ENCODE peak calls at places on chromosome 21, in seven cellular contexts. One of them, this sample, is unnamed.

GRCh38 chr21:17391811-17392340 is 121.0 kb upstream of the CXADR start:
- DNase-seq in GM12892: no peak
- DNase-seq in HTR-8/SVneo: no peak
- DNase-seq in stomach: no peak
- DNase-seq in SW480: no peak
- DNase-seq in KG1: no peak
- DNase-seq in kidney: no peak
- DNase-seq in this sample: no peak

GRCh38 chr21:25929859-25930520 is 195.2 kb downstream of the GABPA start:
- DNase-seq in GM12892: no peak
- DNase-seq in HTR-8/SVneo: no peak
- DNase-seq in stomach: no peak
- DNase-seq in SW480: no peak
- DNase-seq in KG1: no peak
- DNase-seq in kidney: no peak
- DNase-seq in this sample: no peak

GRCh38 chr21:35414511-35415139 is 365.5 kb upstream of the RUNX1 start:
- DNase-seq in GM12892: no peak
- DNase-seq in HTR-8/SVneo: no peak
- DNase-seq in stomach: no peak
- DNase-seq in SW480: no peak
- DNase-seq in KG1: no peak
- DNase-seq in kidney: no peak
- DNase-seq in this sample: no peak

GRCh38 chr21:42299324-42300044 is 15.7 kb downstream of the TFF3 start:
- DNase-seq in GM12892: no peak
- DNase-seq in HTR-8/SVneo: no peak
- DNase-seq in stomach: no peak
- DNase-seq in SW480: peak
- DNase-seq in KG1: no peak
- DNase-seq in kidney: peak
- DNase-seq in this sample: peak

GRCh38 chr21:31530918-31531705 is 128.4 kb upstream of the SOD1 start:
- DNase-seq in GM12892: no peak
- DNase-seq in HTR-8/SVneo: no peak
- DNase-seq in stomach: peak
- DNase-seq in SW480: no peak
- DNase-seq in KG1: no peak
- DNase-seq in kidney: peak
- DNase-seq in this sample: peak

GRCh38 chr21:43196789-43197188 is 28.0 kb downstream of the CRYAA start:
- DNase-seq in GM12892: no peak
- DNase-seq in HTR-8/SVneo: no peak
- DNase-seq in stomach: peak
- DNase-seq in SW480: peak
- DNase-seq in KG1: no peak
- DNase-seq in kidney: peak
- DNase-seq in this sample: peak

GRCh38 chr21:20997633-20998455 is at the start of gene NCAM2:
- DNase-seq in GM12892: no peak
- DNase-seq in HTR-8/SVneo: peak
- DNase-seq in stomach: peak
- DNase-seq in SW480: no peak
- DNase-seq in KG1: peak
- DNase-seq in kidney: peak
- DNase-seq in this sample: no peak

GRCh38 chr21:42594616-42595280 is 58.7 kb upstream of the PDE9A start:
- DNase-seq in GM12892: no peak
- DNase-seq in HTR-8/SVneo: no peak
- DNase-seq in stomach: no peak
- DNase-seq in SW480: no peak
- DNase-seq in KG1: no peak
- DNase-seq in kidney: peak
- DNase-seq in this sample: no peak

GRCh38 chr21:36186506-36187399 is 30.1 kb downstream of the DOP1B start:
- DNase-seq in GM12892: no peak
- DNase-seq in HTR-8/SVneo: no peak
- DNase-seq in stomach: no peak
- DNase-seq in SW480: no peak
- DNase-seq in KG1: no peak
- DNase-seq in kidney: peak
- DNase-seq in this sample: no peak

GRCh38 chr21:31180256-31181088 is 142.2 kb upstream of the KRTAP19-8 start:
- DNase-seq in GM12892: no peak
- DNase-seq in HTR-8/SVneo: no peak
- DNase-seq in stomach: no peak
- DNase-seq in SW480: peak
- DNase-seq in KG1: no peak
- DNase-seq in kidney: no peak
- DNase-seq in this sample: peak

GRCh38 chr21:41954654-41955499 is 1.1 kb upstream of the C2CD2 start:
- DNase-seq in GM12892: no peak
- DNase-seq in HTR-8/SVneo: no peak
- DNase-seq in stomach: no peak
- DNase-seq in SW480: no peak
- DNase-seq in KG1: no peak
- DNase-seq in kidney: peak
- DNase-seq in this sample: no peak

GRCh38 chr21:45257673-45258341 is 29.9 kb downstream of the POFUT2 start:
- DNase-seq in GM12892: no peak
- DNase-seq in HTR-8/SVneo: no peak
- DNase-seq in stomach: no peak
- DNase-seq in SW480: no peak
- DNase-seq in KG1: no peak
- DNase-seq in kidney: peak
- DNase-seq in this sample: no peak

GRCh38 chr21:40176732-40177131 is 309.5 kb downstream of the PCP4 start:
- DNase-seq in GM12892: no peak
- DNase-seq in HTR-8/SVneo: no peak
- DNase-seq in stomach: no peak
- DNase-seq in SW480: no peak
- DNase-seq in KG1: no peak
- DNase-seq in kidney: no peak
- DNase-seq in this sample: no peak

GRCh38 chr21:30463713-30464112 is 16.5 kb downstream of the KRTAP19-1 start:
- DNase-seq in GM12892: no peak
- DNase-seq in HTR-8/SVneo: no peak
- DNase-seq in stomach: no peak
- DNase-seq in SW480: peak
- DNase-seq in KG1: peak
- DNase-seq in kidney: no peak
- DNase-seq in this sample: no peak

GRCh38 chr21:45952974-45953373 is 28.6 kb upstream of the COL6A1 start:
- DNase-seq in GM12892: no peak
- DNase-seq in HTR-8/SVneo: no peak
- DNase-seq in stomach: no peak
- DNase-seq in SW480: no peak
- DNase-seq in KG1: no peak
- DNase-seq in kidney: no peak
- DNase-seq in this sample: no peak

GRCh38 chr21:46048926-46049889 is 48.7 kb upstream of the COL6A2 start:
- DNase-seq in GM12892: no peak
- DNase-seq in HTR-8/SVneo: peak
- DNase-seq in stomach: peak
- DNase-seq in SW480: no peak
- DNase-seq in KG1: no peak
- DNase-seq in kidney: peak
- DNase-seq in this sample: no peak

GRCh38 chr21:34684174-34684876 is 15.5 kb downstream of the CLIC6 start:
- DNase-seq in GM12892: no peak
- DNase-seq in HTR-8/SVneo: no peak
- DNase-seq in stomach: no peak
- DNase-seq in SW480: no peak
- DNase-seq in KG1: no peak
- DNase-seq in kidney: no peak
- DNase-seq in this sample: no peak

GRCh38 chr21:40143822-40144525 is 276.7 kb downstream of the PCP4 start:
- DNase-seq in GM12892: no peak
- DNase-seq in HTR-8/SVneo: no peak
- DNase-seq in stomach: peak
- DNase-seq in SW480: peak
- DNase-seq in KG1: peak
- DNase-seq in kidney: peak
- DNase-seq in this sample: peak

GRCh38 chr21:45505416-45506021 is 36.7 kb downstream of the SLC19A1 start:
- DNase-seq in GM12892: no peak
- DNase-seq in HTR-8/SVneo: no peak
- DNase-seq in stomach: peak
- DNase-seq in SW480: no peak
- DNase-seq in KG1: no peak
- DNase-seq in kidney: peak
- DNase-seq in this sample: no peak

GRCh38 chr21:43767980-43768867 is 7.9 kb downstream of the CSTB start:
- DNase-seq in GM12892: no peak
- DNase-seq in HTR-8/SVneo: peak
- DNase-seq in stomach: peak
- DNase-seq in SW480: peak
- DNase-seq in KG1: no peak
- DNase-seq in kidney: peak
- DNase-seq in this sample: peak

GRCh38 chr21:28725396-28725795 is 267.3 kb downstream of the LTN1 start:
- DNase-seq in GM12892: no peak
- DNase-seq in HTR-8/SVneo: no peak
- DNase-seq in stomach: no peak
- DNase-seq in SW480: no peak
- DNase-seq in KG1: no peak
- DNase-seq in kidney: no peak
- DNase-seq in this sample: no peak

GRCh38 chr21:42847726-42848125 is 31.6 kb downstream of the WDR4 start:
- DNase-seq in GM12892: no peak
- DNase-seq in HTR-8/SVneo: no peak
- DNase-seq in stomach: no peak
- DNase-seq in SW480: no peak
- DNase-seq in KG1: no peak
- DNase-seq in kidney: peak
- DNase-seq in this sample: no peak

GRCh38 chr21:35252831-35253230 is 203.7 kb upstream of the RUNX1 start:
- DNase-seq in GM12892: no peak
- DNase-seq in HTR-8/SVneo: no peak
- DNase-seq in stomach: no peak
- DNase-seq in SW480: no peak
- DNase-seq in KG1: no peak
- DNase-seq in kidney: no peak
- DNase-seq in this sample: no peak

GRCh38 chr21:24594082-24594481 is 1013.2 kb downstream of the MRPL39 start:
- DNase-seq in GM12892: no peak
- DNase-seq in HTR-8/SVneo: no peak
- DNase-seq in stomach: no peak
- DNase-seq in SW480: no peak
- DNase-seq in KG1: no peak
- DNase-seq in kidney: no peak
- DNase-seq in this sample: no peak

GRCh38 chr21:26847951-26848350 is 2.7 kb upstream of the ADAMTS1 start:
- DNase-seq in GM12892: no peak
- DNase-seq in HTR-8/SVneo: no peak
- DNase-seq in stomach: no peak
- DNase-seq in SW480: no peak
- DNase-seq in KG1: no peak
- DNase-seq in kidney: no peak
- DNase-seq in this sample: no peak

GRCh38 chr21:37862536-37862935 is 53.7 kb downstream of the KCNJ6 start:
- DNase-seq in GM12892: peak
- DNase-seq in HTR-8/SVneo: peak
- DNase-seq in stomach: no peak
- DNase-seq in SW480: peak
- DNase-seq in KG1: no peak
- DNase-seq in kidney: no peak
- DNase-seq in this sample: peak

GRCh38 chr21:23639726-23640125 is 1967.6 kb downstream of the MRPL39 start:
- DNase-seq in GM12892: no peak
- DNase-seq in HTR-8/SVneo: peak
- DNase-seq in stomach: no peak
- DNase-seq in SW480: no peak
- DNase-seq in KG1: no peak
- DNase-seq in kidney: no peak
- DNase-seq in this sample: no peak

GRCh38 chr21:43305811-43306311 is 121.1 kb downstream of the SIK1 start:
- DNase-seq in GM12892: no peak
- DNase-seq in HTR-8/SVneo: no peak
- DNase-seq in stomach: no peak
- DNase-seq in SW480: no peak
- DNase-seq in KG1: no peak
- DNase-seq in kidney: peak
- DNase-seq in this sample: no peak

GRCh38 chr21:32572574-32573420 is 12.5 kb downstream of the TCP10L start:
- DNase-seq in GM12892: no peak
- DNase-seq in HTR-8/SVneo: no peak
- DNase-seq in stomach: peak
- DNase-seq in SW480: peak
- DNase-seq in KG1: no peak
- DNase-seq in kidney: no peak
- DNase-seq in this sample: peak

GRCh38 chr21:20997308-20997632 is 939 bp upstream of the NCAM2 start:
- DNase-seq in GM12892: no peak
- DNase-seq in HTR-8/SVneo: no peak
- DNase-seq in stomach: no peak
- DNase-seq in SW480: no peak
- DNase-seq in KG1: no peak
- DNase-seq in kidney: peak
- DNase-seq in this sample: no peak

GRCh38 chr21:42607525-42608102 is 45.8 kb upstream of the PDE9A start:
- DNase-seq in GM12892: no peak
- DNase-seq in HTR-8/SVneo: no peak
- DNase-seq in stomach: no peak
- DNase-seq in SW480: no peak
- DNase-seq in KG1: no peak
- DNase-seq in kidney: peak
- DNase-seq in this sample: no peak

GRCh38 chr21:35005825-35006224 is 43.3 kb downstream of the RUNX1 start:
- DNase-seq in GM12892: no peak
- DNase-seq in HTR-8/SVneo: no peak
- DNase-seq in stomach: no peak
- DNase-seq in SW480: no peak
- DNase-seq in KG1: no peak
- DNase-seq in kidney: no peak
- DNase-seq in this sample: no peak

GRCh38 chr21:36135391-36136094 is 664 bp downstream of the CBR3 start:
- DNase-seq in GM12892: peak
- DNase-seq in HTR-8/SVneo: peak
- DNase-seq in stomach: peak
- DNase-seq in SW480: peak
- DNase-seq in KG1: no peak
- DNase-seq in kidney: peak
- DNase-seq in this sample: peak

GRCh38 chr21:14215971-14216621 is at the start of gene RBM11:
- DNase-seq in GM12892: peak
- DNase-seq in HTR-8/SVneo: peak
- DNase-seq in stomach: peak
- DNase-seq in SW480: peak
- DNase-seq in KG1: peak
- DNase-seq in kidney: peak
- DNase-seq in this sample: peak

GRCh38 chr21:45987121-45987711 is 5.6 kb downstream of the COL6A1 start:
- DNase-seq in GM12892: no peak
- DNase-seq in HTR-8/SVneo: no peak
- DNase-seq in stomach: no peak
- DNase-seq in SW480: no peak
- DNase-seq in KG1: no peak
- DNase-seq in kidney: peak
- DNase-seq in this sample: no peak

GRCh38 chr21:27058673-27059365 is 91.9 kb upstream of the ADAMTS5 start:
- DNase-seq in GM12892: no peak
- DNase-seq in HTR-8/SVneo: no peak
- DNase-seq in stomach: no peak
- DNase-seq in SW480: no peak
- DNase-seq in KG1: no peak
- DNase-seq in kidney: no peak
- DNase-seq in this sample: no peak

GRCh38 chr21:38440746-38441145 is 57.5 kb downstream of the ERG start:
- DNase-seq in GM12892: no peak
- DNase-seq in HTR-8/SVneo: peak
- DNase-seq in stomach: no peak
- DNase-seq in SW480: no peak
- DNase-seq in KG1: no peak
- DNase-seq in kidney: no peak
- DNase-seq in this sample: no peak

GRCh38 chr21:21028275-21028814 is 30.1 kb downstream of the NCAM2 start:
- DNase-seq in GM12892: no peak
- DNase-seq in HTR-8/SVneo: no peak
- DNase-seq in stomach: no peak
- DNase-seq in SW480: no peak
- DNase-seq in KG1: no peak
- DNase-seq in kidney: no peak
- DNase-seq in this sample: no peak

This sample was measured in Calu3.